ENCODE peak calls at places on chromosomes 2 and 18, in eight cellular contexts. D, X, V, W, L, R, S and Q are unnamed samples.

GRCh38 chr18:9549405-9549804 is 65.0 kb downstream of the PPP4R1 start:
- DNase-seq in D (no peak), X (no peak), V (no peak), W (no peak), L (no peak), R (no peak), S (no peak), Q (no peak)

GRCh38 chr2:150607471-150607870 is 120.0 kb upstream of the RND3 start:
- DNase-seq in D (no peak), X (no peak), V (no peak), W (no peak), L (peak; percentile 63), R (no peak), S (no peak), Q (no peak)

GRCh38 chr2:158034198-158034831 is 67.4 kb upstream of the UPP2 start:
- DNase-seq in D (peak; percentile 70), X (peak; percentile 69), V (no peak), W (peak; percentile 19), L (peak; percentile 67), R (no peak), S (peak; percentile 39), Q (peak; percentile 7)

GRCh38 chr2:182372661-182373060 is 54.2 kb downstream of the PDE1A start:
- DNase-seq in D (peak; percentile 97), X (peak; percentile 8), V (peak; percentile 73), W (peak; percentile 42), L (peak; percentile 88), R (no peak), S (no peak), Q (no peak)

GRCh38 chr18:10524507-10525425 is 1.1 kb upstream of the NAPG start:
- DNase-seq in D (peak; percentile 71), X (no peak), V (no peak), W (no peak), L (peak; percentile 65), R (no peak), S (no peak), Q (no peak)

GRCh38 chr2:11647834-11648600 is 22.0 kb downstream of the NTSR2 start:
- DNase-seq in D (peak; percentile 26), X (no peak), V (no peak), W (no peak), L (peak; percentile 2), R (no peak), S (no peak), Q (no peak)

GRCh38 chr2:234494361-234495075 is 2.4 kb downstream of the ARL4C start:
- DNase-seq in D (peak; percentile 70), X (no peak), V (no peak), W (no peak), L (peak; percentile 56), R (no peak), S (peak; percentile 43), Q (no peak)

GRCh38 chr18:47109049-47109448 is 41.3 kb downstream of the HDHD2 start:
- DNase-seq in D (no peak), X (no peak), V (no peak), W (no peak), L (no peak), R (no peak), S (no peak), Q (no peak)

GRCh38 chr2:217900010-217900779 is 102.6 kb downstream of the TNS1 start:
- DNase-seq in D (peak; percentile 83), X (no peak), V (no peak), W (peak; percentile 12), L (no peak), R (no peak), S (peak; percentile 66), Q (no peak)

GRCh38 chr2:217900780-217901360 is 101.9 kb downstream of the TNS1 start:
- DNase-seq in D (no peak), X (no peak), V (no peak), W (no peak), L (no peak), R (no peak), S (no peak), Q (no peak)

GRCh38 chr2:217901400-217901799 is 101.4 kb downstream of the TNS1 start:
- DNase-seq in D (no peak), X (no peak), V (no peak), W (no peak), L (no peak), R (no peak), S (no peak), Q (no peak)

GRCh38 chr2:217897816-217898806 is 104.7 kb downstream of the TNS1 start:
- DNase-seq in D (peak; percentile 34), X (peak; percentile 54), V (peak; percentile 92), W (peak; percentile 61), L (no peak), R (no peak), S (peak; percentile 90), Q (no peak)

DNA sequence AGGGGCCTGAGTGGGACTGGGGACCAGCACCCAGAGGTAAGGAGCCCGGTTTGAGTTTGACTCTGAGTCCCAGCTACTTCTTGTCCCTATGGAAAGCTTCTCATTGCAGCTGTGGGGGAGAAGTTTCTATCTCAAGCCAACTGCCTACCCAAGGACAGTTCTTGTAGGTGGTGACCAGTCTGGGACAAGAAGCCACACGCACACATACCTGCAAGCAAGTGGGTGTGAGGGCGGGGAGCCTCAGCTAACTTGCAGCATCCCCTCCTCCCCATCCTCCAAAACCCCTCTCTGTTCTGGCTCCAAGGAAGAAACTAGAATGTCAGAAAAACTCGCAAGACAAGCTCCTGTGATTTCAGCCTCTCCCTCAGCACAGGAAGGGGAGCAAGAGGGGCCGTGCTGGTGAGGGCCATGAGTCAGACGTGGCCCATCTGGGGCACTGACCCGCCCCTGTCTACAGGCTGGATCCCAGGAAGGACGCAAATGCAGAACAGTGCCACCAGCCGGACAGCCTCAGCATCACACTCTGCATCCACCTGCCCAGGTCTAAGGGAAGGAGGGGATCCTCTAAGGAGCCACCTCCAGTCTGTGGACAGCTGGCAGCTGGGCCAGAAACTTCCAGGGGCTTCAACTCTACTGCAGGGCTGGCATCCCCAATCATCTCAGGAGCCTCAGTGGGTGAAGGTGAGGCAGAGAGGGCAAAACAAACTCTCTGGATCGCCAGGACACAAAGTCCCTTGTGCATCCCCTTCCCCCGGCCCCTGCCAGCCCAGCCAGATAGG is 103.4 kb downstream of the TNS1 start:
- DNase-seq in D (peak; percentile 90), X (peak; percentile 94), V (peak; percentile 95), W (peak; percentile 64), L (peak; percentile 90), R (no peak), S (peak; percentile 82), Q (no peak)
- TF ChIP-seq CTCF in D (peak; percentile 85), X (peak; percentile 72), V (peak; percentile 79), W (peak; percentile 68), L (peak; percentile 88), R (peak; percentile 62), S (peak; percentile 17), Q (peak; percentile 75)

GRCh38 chr18:62880673-62881364 is 165.5 kb downstream of the PHLPP1 start:
- DNase-seq in D (no peak), X (peak; percentile 38), V (no peak), W (no peak), L (no peak), R (no peak), S (no peak), Q (no peak)

GRCh38 chr18:62883937-62884735 is 168.8 kb downstream of the PHLPP1 start:
- DNase-seq in D (no peak), X (no peak), V (no peak), W (no peak), L (no peak), R (no peak), S (no peak), Q (no peak)

GRCh38 chr18:62880034-62880433 is 164.7 kb downstream of the PHLPP1 start:
- DNase-seq in D (no peak), X (no peak), V (no peak), W (no peak), L (no peak), R (no peak), S (no peak), Q (no peak)

GRCh38 chr18:62878305-62878704 is 163.0 kb downstream of the PHLPP1 start:
- DNase-seq in D (no peak), X (no peak), V (no peak), W (no peak), L (peak; percentile 59), R (no peak), S (no peak), Q (no peak)

GRCh38 chr18:62881509-62882016 is 166.2 kb downstream of the PHLPP1 start:
- DNase-seq in D (peak; percentile 91), X (peak; percentile 23), V (peak; percentile 76), W (no peak), L (peak; percentile 95), R (no peak), S (peak; percentile 37), Q (no peak)
- H3K4me3 ChIP-seq in D (no peak overlapping the region), X (no peak overlapping the region), V (no peak overlapping the region), W (no peak overlapping the region), L (no peak overlapping the region), R (no peak overlapping the region), S (no peak overlapping the region), Q (no peak overlapping the region)

GRCh38 chr18:22330508-22330907 is 87.2 kb downstream of the CTAGE1 start:
- DNase-seq in D (no peak), X (no peak), V (no peak), W (no peak), L (no peak), R (no peak), S (no peak), Q (no peak)

GRCh38 chr18:22336406-22336805 is 81.3 kb downstream of the CTAGE1 start:
- DNase-seq in D (no peak), X (no peak), V (no peak), W (no peak), L (no peak), R (no peak), S (no peak), Q (no peak)

GRCh38 chr18:22337311-22337710 is 80.4 kb downstream of the CTAGE1 start:
- DNase-seq in D (no peak), X (no peak), V (no peak), W (no peak), L (peak; percentile 34), R (no peak), S (no peak), Q (no peak)

GRCh38 chr18:22335644-22336275 is 82.0 kb downstream of the CTAGE1 start:
- DNase-seq in D (peak; percentile 16), X (no peak), V (no peak), W (peak; percentile 26), L (no peak), R (no peak), S (no peak), Q (no peak)

DNA sequence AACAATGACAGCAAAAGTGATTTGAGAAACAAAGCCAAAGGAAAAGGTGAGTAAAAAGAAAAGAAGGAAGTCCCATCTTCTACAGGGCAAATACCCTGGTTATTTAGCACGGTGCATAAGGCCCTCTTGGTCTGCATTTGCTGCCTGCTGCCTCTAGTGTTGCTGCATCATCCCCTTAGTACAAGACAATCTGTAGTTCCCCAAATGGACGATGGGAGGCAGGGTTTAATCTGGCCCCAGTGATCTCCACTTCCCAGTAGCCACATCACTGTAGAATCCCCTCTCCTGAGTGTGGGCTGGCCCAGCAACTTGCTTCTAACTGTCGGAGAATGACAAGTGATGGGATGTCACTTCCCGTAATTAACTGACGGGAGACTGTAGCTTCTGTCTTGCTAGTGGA is 85.1 kb downstream of the CTAGE1 start:
- DNase-seq in D (no peak), X (no peak), V (no peak), W (no peak), L (no peak), R (no peak), S (no peak), Q (no peak)
- TF ChIP-seq CTCF in D (no peak), X (no peak), V (no peak), W (no peak), L (no peak), R (peak; percentile 19), S (no peak), Q (peak; percentile 46)

GRCh38 chr18:35474884-35475283 is 22.9 kb downstream of the INO80C start:
- DNase-seq in D (no peak), X (no peak), V (no peak), W (no peak), L (peak; percentile 4), R (no peak), S (no peak), Q (no peak)

GRCh38 chr18:35477974-35478373 is 19.8 kb downstream of the INO80C start:
- DNase-seq in D (no peak), X (no peak), V (no peak), W (no peak), L (no peak), R (no peak), S (no peak), Q (no peak)

GRCh38 chr18:35478520-35479435 is 19.0 kb downstream of the INO80C start:
- DNase-seq in D (peak; percentile 100), X (peak; percentile 57), V (no peak), W (no peak), L (peak; percentile 68), R (no peak), S (no peak), Q (no peak)

GRCh38 chr18:35479911-35480586 is 17.7 kb downstream of the INO80C start:
- DNase-seq in D (no peak), X (no peak), V (no peak), W (no peak), L (no peak), R (no peak), S (no peak), Q (no peak)

DNA sequence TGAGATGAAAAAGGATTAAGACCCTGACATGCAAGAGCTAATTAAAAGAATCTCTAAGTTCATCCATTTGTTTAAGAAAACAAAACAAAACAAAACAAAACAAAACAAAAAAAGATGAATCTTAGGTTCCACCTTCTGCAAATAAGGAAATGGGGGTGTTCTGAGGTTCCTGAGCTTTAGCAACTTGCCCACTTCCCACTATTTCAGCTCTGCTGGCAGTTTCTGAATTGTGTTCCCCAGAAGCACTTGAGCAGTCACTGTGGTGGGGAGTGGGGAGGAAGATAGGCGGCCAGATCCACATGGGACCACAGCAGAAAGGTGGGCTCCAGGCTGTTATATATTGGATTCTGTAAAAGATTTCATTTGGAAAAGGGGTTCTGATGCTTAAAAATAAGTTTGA is 20.3 kb downstream of the INO80C start:
- DNase-seq in D (no peak), X (no peak), V (no peak), W (no peak), L (no peak), R (no peak), S (no peak), Q (no peak)
- H3K4me3 ChIP-seq in D (peak overlapping the region; percentile 33), X (no peak overlapping the region), V (no peak overlapping the region), W (no peak overlapping the region), L (no peak overlapping the region), R (no peak overlapping the region), S (no peak overlapping the region), Q (no peak overlapping the region)